ENCODE peak calls at places on chromosomes 6 and 20, in seven cellular contexts. One of them, this sample, is unnamed.
A peak's percentile ranks its signal among the peaks of the same experiment; 100 is the strongest.

GRCh38 chr6:7140631-7141366 is 33.0 kb downstream of the RREB1 start:
- DNase-seq in epithelial cell of esophagus: peak; percentile 71
- DNase-seq in hepatocyte: peak; percentile 89
- DNase-seq in GM12865: peak; percentile 82
- DNase-seq in B cell: peak; percentile 77
- DNase-seq in OCI-LY7: peak; percentile 54
- DNase-seq in GM13976: peak; percentile 95
- DNase-seq in this sample: peak; percentile 94

GRCh38 chr6:155171109-155171746 is 92.6 kb upstream of the CLDN20 start:
- DNase-seq in GM13976: peak; percentile 81
- DNase-seq in GM12865: peak; percentile 91
- DNase-seq in epithelial cell of esophagus: peak; percentile 82
- DNase-seq in OCI-LY7: no peak
- DNase-seq in hepatocyte: peak; percentile 25
- DNase-seq in B cell: no peak
- DNase-seq in this sample: peak; percentile 74

GRCh38 chr6:28923318-28924102 is at the start of gene TRIM27:
- DNase-seq in epithelial cell of esophagus: peak; percentile 84
- DNase-seq in B cell: peak; percentile 78
- DNase-seq in hepatocyte: peak; percentile 96
- DNase-seq in OCI-LY7: peak; percentile 91
- DNase-seq in GM13976: peak; percentile 93
- DNase-seq in GM12865: peak; percentile 93
- DNase-seq in this sample: peak; percentile 91

GRCh38 chr6:111818539-111819226 is 54.6 kb downstream of the FYN start:
- DNase-seq in OCI-LY7: no peak
- DNase-seq in GM12865: no peak
- DNase-seq in GM13976: no peak
- DNase-seq in hepatocyte: no peak
- DNase-seq in epithelial cell of esophagus: no peak
- DNase-seq in B cell: no peak
- DNase-seq in this sample: no peak

GRCh38 chr6:143536461-143536865 is 24.9 kb upstream of the FUCA2 start:
- DNase-seq in B cell: no peak
- DNase-seq in OCI-LY7: peak; percentile 13
- DNase-seq in epithelial cell of esophagus: peak; percentile 53
- DNase-seq in hepatocyte: no peak
- DNase-seq in GM12865: peak; percentile 61
- DNase-seq in GM13976: peak; percentile 62
- DNase-seq in this sample: no peak

GRCh38 chr6:159754959-159755914 is 6.6 kb upstream of the ACAT2 start:
- DNase-seq in epithelial cell of esophagus: no peak
- DNase-seq in GM13976: no peak
- DNase-seq in hepatocyte: no peak
- DNase-seq in GM12865: no peak
- DNase-seq in OCI-LY7: no peak
- DNase-seq in B cell: no peak
- DNase-seq in this sample: no peak

GRCh38 chr20:19679931-19680330 is 78.1 kb upstream of the RIN2 start:
- DNase-seq in GM13976: no peak
- DNase-seq in epithelial cell of esophagus: no peak
- DNase-seq in B cell: no peak
- DNase-seq in hepatocyte: no peak
- DNase-seq in OCI-LY7: no peak
- DNase-seq in GM12865: no peak
- DNase-seq in this sample: no peak

GRCh38 chr6:11653028-11653583 is 115.6 kb downstream of the TMEM170B start:
- DNase-seq in GM13976: peak; percentile 55
- DNase-seq in hepatocyte: peak; percentile 64
- DNase-seq in GM12865: peak; percentile 71
- DNase-seq in OCI-LY7: no peak
- DNase-seq in B cell: no peak
- DNase-seq in epithelial cell of esophagus: peak; percentile 68
- DNase-seq in this sample: peak; percentile 56

GRCh38 chr6:144138542-144138941 is 11.8 kb upstream of the STX11 start:
- DNase-seq in B cell: no peak
- DNase-seq in OCI-LY7: no peak
- DNase-seq in hepatocyte: no peak
- DNase-seq in GM12865: no peak
- DNase-seq in epithelial cell of esophagus: no peak
- DNase-seq in GM13976: no peak
- DNase-seq in this sample: no peak

GRCh38 chr20:37419774-37420542 is 74.0 kb downstream of the SRC start:
- DNase-seq in GM12865: no peak
- DNase-seq in OCI-LY7: no peak
- DNase-seq in B cell: no peak
- DNase-seq in epithelial cell of esophagus: no peak
- DNase-seq in GM13976: no peak
- DNase-seq in hepatocyte: no peak
- DNase-seq in this sample: no peak

GRCh38 chr6:14984454-14984853 is 261.4 kb upstream of the JARID2 start:
- DNase-seq in OCI-LY7: no peak
- DNase-seq in B cell: no peak
- DNase-seq in hepatocyte: peak; percentile 76
- DNase-seq in GM13976: no peak
- DNase-seq in GM12865: no peak
- DNase-seq in epithelial cell of esophagus: peak; percentile 47
- DNase-seq in this sample: no peak

GRCh38 chr6:90144396-90144795 is 152.2 kb downstream of the BACH2 start:
- DNase-seq in hepatocyte: no peak
- DNase-seq in B cell: no peak
- DNase-seq in OCI-LY7: no peak
- DNase-seq in GM12865: peak; percentile 27
- DNase-seq in GM13976: peak; percentile 12
- DNase-seq in epithelial cell of esophagus: peak; percentile 39
- DNase-seq in this sample: peak; percentile 7

GRCh38 chr20:32350421-32350820 is 7.7 kb upstream of the ASXL1 start:
- DNase-seq in B cell: no peak
- DNase-seq in OCI-LY7: peak; percentile 89
- DNase-seq in epithelial cell of esophagus: no peak
- DNase-seq in hepatocyte: no peak
- DNase-seq in GM12865: no peak
- DNase-seq in GM13976: no peak
- DNase-seq in this sample: no peak

GRCh38 chr6:144796070-144796469 is 510.9 kb downstream of the UTRN start:
- DNase-seq in epithelial cell of esophagus: no peak
- DNase-seq in B cell: no peak
- DNase-seq in hepatocyte: no peak
- DNase-seq in GM12865: no peak
- DNase-seq in GM13976: no peak
- DNase-seq in OCI-LY7: no peak
- DNase-seq in this sample: no peak

GRCh38 chr20:42461965-42462593 is 727.6 kb downstream of the PTPRT start:
- DNase-seq in hepatocyte: no peak
- DNase-seq in GM13976: no peak
- DNase-seq in epithelial cell of esophagus: no peak
- DNase-seq in B cell: no peak
- DNase-seq in OCI-LY7: no peak
- DNase-seq in GM12865: peak; percentile 18
- DNase-seq in this sample: peak; percentile 15

GRCh38 chr20:61627791-61628415 is 375.8 kb downstream of the CDH4 start:
- DNase-seq in B cell: no peak
- DNase-seq in GM12865: no peak
- DNase-seq in GM13976: no peak
- DNase-seq in epithelial cell of esophagus: no peak
- DNase-seq in OCI-LY7: no peak
- DNase-seq in hepatocyte: no peak
- DNase-seq in this sample: no peak
- TF ChIP-seq CTCF in B cell: no peak
- TF ChIP-seq CTCF in GM12865: no peak
- TF ChIP-seq CTCF in GM13976: no peak
- TF ChIP-seq CTCF in epithelial cell of esophagus: no peak
- TF ChIP-seq CTCF in OCI-LY7: no peak
- TF ChIP-seq CTCF in hepatocyte: no peak
- TF ChIP-seq CTCF in this sample: no peak

GRCh38 chr20:34709836-34710567 is 5.9 kb downstream of the TP53INP2 start:
- DNase-seq in OCI-LY7: no peak
- DNase-seq in epithelial cell of esophagus: peak; percentile 67
- DNase-seq in hepatocyte: peak; percentile 87
- DNase-seq in GM13976: peak; percentile 80
- DNase-seq in GM12865: no peak
- DNase-seq in B cell: peak; percentile 82
- DNase-seq in this sample: peak; percentile 91
- TF ChIP-seq CTCF in OCI-LY7: peak; percentile 63
- TF ChIP-seq CTCF in epithelial cell of esophagus: peak; percentile 24
- TF ChIP-seq CTCF in hepatocyte: peak; percentile 48
- TF ChIP-seq CTCF in GM13976: peak; percentile 39
- TF ChIP-seq CTCF in GM12865: peak; percentile 33
- TF ChIP-seq CTCF in B cell: peak; percentile 61
- TF ChIP-seq CTCF in this sample: peak; percentile 4

GRCh38 chr6:53564401-53565065 is 19.6 kb upstream of the GCLC start:
- DNase-seq in hepatocyte: no peak
- DNase-seq in epithelial cell of esophagus: no peak
- DNase-seq in GM12865: no peak
- DNase-seq in OCI-LY7: no peak
- DNase-seq in B cell: no peak
- DNase-seq in GM13976: no peak
- DNase-seq in this sample: no peak
- TF ChIP-seq CTCF in hepatocyte: no peak
- TF ChIP-seq CTCF in epithelial cell of esophagus: no peak
- TF ChIP-seq CTCF in GM12865: no peak
- TF ChIP-seq CTCF in OCI-LY7: no peak
- TF ChIP-seq CTCF in B cell: no peak
- TF ChIP-seq CTCF in GM13976: no peak
- TF ChIP-seq CTCF in this sample: no peak

DNA sequence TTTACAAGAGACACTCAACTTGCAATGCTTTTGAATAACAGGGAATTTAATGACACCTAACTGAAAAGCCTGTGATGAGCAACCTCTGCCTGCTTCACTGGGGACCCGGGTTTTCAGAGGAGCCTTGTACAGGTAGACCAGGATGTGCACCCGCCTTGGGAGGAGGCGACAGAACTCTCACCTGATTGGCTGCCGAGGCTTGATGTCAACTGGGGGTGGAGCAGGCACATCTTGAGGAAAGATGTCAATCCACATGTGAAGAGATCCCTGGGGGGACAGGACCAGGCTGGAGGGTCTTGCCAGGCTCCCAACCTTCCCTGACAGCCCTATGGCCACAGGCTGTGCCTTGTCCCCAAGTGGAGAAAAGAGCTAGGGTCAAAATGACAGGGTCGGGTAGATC is 19.8 kb downstream of the ERGIC3 start:
- DNase-seq in OCI-LY7: peak; percentile 69
- DNase-seq in hepatocyte: no peak
- DNase-seq in B cell: no peak
- DNase-seq in GM12865: no peak
- DNase-seq in epithelial cell of esophagus: peak; percentile 27
- DNase-seq in GM13976: no peak
- DNase-seq in this sample: no peak
- TF ChIP-seq CTCF in OCI-LY7: peak; percentile 13
- TF ChIP-seq CTCF in hepatocyte: no peak
- TF ChIP-seq CTCF in B cell: no peak
- TF ChIP-seq CTCF in GM12865: no peak
- TF ChIP-seq CTCF in epithelial cell of esophagus: no peak
- TF ChIP-seq CTCF in GM13976: no peak
- TF ChIP-seq CTCF in this sample: no peak

GRCh38 chr6:44074383-44075136 is 52.7 kb downstream of the MRPL14 start:
- DNase-seq in hepatocyte: peak; percentile 90
- DNase-seq in OCI-LY7: peak; percentile 88
- DNase-seq in B cell: peak; percentile 70
- DNase-seq in GM12865: peak; percentile 85
- DNase-seq in GM13976: peak; percentile 88
- DNase-seq in epithelial cell of esophagus: peak; percentile 74
- DNase-seq in this sample: peak; percentile 88

GRCh38 chr6:44073612-44074382 is 53.5 kb downstream of the MRPL14 start:
- DNase-seq in OCI-LY7: peak; percentile 57
- DNase-seq in hepatocyte: no peak
- DNase-seq in B cell: no peak
- DNase-seq in epithelial cell of esophagus: no peak
- DNase-seq in GM13976: no peak
- DNase-seq in GM12865: peak; percentile 46
- DNase-seq in this sample: no peak

GRCh38 chr6:44072959-44073611 is 54.2 kb downstream of the MRPL14 start:
- DNase-seq in GM12865: peak; percentile 89
- DNase-seq in GM13976: peak; percentile 94
- DNase-seq in OCI-LY7: peak; percentile 94
- DNase-seq in epithelial cell of esophagus: peak; percentile 83
- DNase-seq in B cell: no peak
- DNase-seq in hepatocyte: peak; percentile 96
- DNase-seq in this sample: peak; percentile 95

GRCh38 chr6:44071670-44072451 is 55.4 kb downstream of the MRPL14 start:
- DNase-seq in epithelial cell of esophagus: peak; percentile 59
- DNase-seq in GM12865: no peak
- DNase-seq in B cell: no peak
- DNase-seq in GM13976: no peak
- DNase-seq in hepatocyte: no peak
- DNase-seq in OCI-LY7: no peak
- DNase-seq in this sample: no peak

GRCh38 chr6:44072452-44072958 is 54.7 kb downstream of the MRPL14 start:
- DNase-seq in OCI-LY7: peak; percentile 16
- DNase-seq in epithelial cell of esophagus: no peak
- DNase-seq in hepatocyte: peak; percentile 62
- DNase-seq in GM12865: no peak
- DNase-seq in GM13976: no peak
- DNase-seq in B cell: no peak
- DNase-seq in this sample: no peak
- TF ChIP-seq CTCF in OCI-LY7: no peak
- TF ChIP-seq CTCF in epithelial cell of esophagus: no peak
- TF ChIP-seq CTCF in hepatocyte: no peak
- TF ChIP-seq CTCF in GM12865: no peak
- TF ChIP-seq CTCF in GM13976: no peak
- TF ChIP-seq CTCF in B cell: no peak
- TF ChIP-seq CTCF in this sample: no peak

DNA sequence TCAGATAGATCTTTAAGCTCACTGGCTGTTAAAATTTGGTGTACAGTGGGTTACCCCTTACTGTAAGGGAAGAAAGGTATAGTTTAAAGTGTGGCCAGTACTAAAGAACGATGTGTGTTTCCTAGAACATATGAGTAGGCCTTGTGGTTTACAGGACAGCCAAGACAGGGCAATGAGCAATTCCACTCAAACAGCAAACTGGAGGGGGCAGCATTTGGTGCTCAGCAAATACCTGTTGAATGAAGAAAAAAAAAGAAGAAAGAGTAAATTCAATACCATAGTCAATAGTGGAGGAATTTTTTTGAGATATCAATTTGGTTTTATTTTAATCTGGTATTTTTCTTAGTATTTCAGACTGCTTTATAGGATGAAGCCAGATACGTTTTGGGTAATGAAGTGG is 3.8 kb upstream of the NCOA5 start:
- DNase-seq in GM13976: no peak
- DNase-seq in B cell: no peak
- DNase-seq in GM12865: peak; percentile 16
- DNase-seq in epithelial cell of esophagus: no peak
- DNase-seq in OCI-LY7: no peak
- DNase-seq in hepatocyte: no peak
- DNase-seq in this sample: no peak
- TF ChIP-seq CTCF in GM13976: no peak
- TF ChIP-seq CTCF in B cell: no peak
- TF ChIP-seq CTCF in GM12865: no peak
- TF ChIP-seq CTCF in epithelial cell of esophagus: no peak
- TF ChIP-seq CTCF in OCI-LY7: peak; percentile 17
- TF ChIP-seq CTCF in hepatocyte: no peak
- TF ChIP-seq CTCF in this sample: no peak

DNA sequence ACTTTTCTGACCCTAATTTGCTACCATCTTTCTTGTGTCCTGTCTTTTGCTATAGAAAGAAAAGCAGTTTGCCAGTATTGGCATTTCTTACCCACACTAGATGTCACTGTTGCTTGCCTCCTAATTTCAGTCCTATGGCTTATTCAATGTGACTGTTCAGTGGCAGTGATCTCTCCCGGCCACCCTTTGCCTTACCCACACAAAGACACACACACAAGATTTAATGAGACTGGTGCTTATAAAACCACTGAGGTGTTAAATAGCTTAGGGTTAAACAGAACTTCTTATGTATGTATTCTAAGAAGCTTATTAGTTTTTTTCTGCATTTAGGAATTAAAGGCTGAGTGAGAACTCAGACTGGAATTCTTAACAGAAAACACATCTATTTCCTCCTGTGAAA is 233.6 kb upstream of the ASCC3 start:
- DNase-seq in GM12865: peak; percentile 14
- DNase-seq in OCI-LY7: peak; percentile 19
- DNase-seq in B cell: no peak
- DNase-seq in epithelial cell of esophagus: peak; percentile 59
- DNase-seq in GM13976: peak; percentile 11
- DNase-seq in hepatocyte: peak; percentile 55
- DNase-seq in this sample: peak; percentile 10
- TF ChIP-seq CTCF in GM12865: peak; percentile 9
- TF ChIP-seq CTCF in OCI-LY7: peak; percentile 70
- TF ChIP-seq CTCF in B cell: no peak
- TF ChIP-seq CTCF in epithelial cell of esophagus: peak; percentile 80
- TF ChIP-seq CTCF in GM13976: peak; percentile 32
- TF ChIP-seq CTCF in hepatocyte: peak; percentile 68
- TF ChIP-seq CTCF in this sample: no peak